ENCODE peak calls at places on chromosome 3, in six cellular contexts. One of them, this sample, is unnamed.

GRCh38 chr3:52246728-52247454 is 1.3 kb downstream of the PPM1M start:
- DNase-seq in globus pallidus: no peak
- DNase-seq in NCI-H69: no peak
- DNase-seq in breast epithelium: no peak
- DNase-seq in WTC11: no peak
- DNase-seq in left lung: peak
- DNase-seq in this sample: no peak

GRCh38 chr3:148861277-148861869 is 3.7 kb upstream of the CPA3 start:
- DNase-seq in globus pallidus: peak
- DNase-seq in NCI-H69: peak
- DNase-seq in breast epithelium: no peak
- DNase-seq in WTC11: no peak
- DNase-seq in left lung: no peak
- DNase-seq in this sample: peak

GRCh38 chr3:97763586-97764148 is 891 bp upstream of the ARL6 start:
- DNase-seq in globus pallidus: no peak
- DNase-seq in NCI-H69: peak
- DNase-seq in breast epithelium: no peak
- DNase-seq in WTC11: peak
- DNase-seq in left lung: no peak
- DNase-seq in this sample: peak

GRCh38 chr3:129560269-129560787 is 17.4 kb downstream of the H1-8 start:
- DNase-seq in globus pallidus: no peak
- DNase-seq in NCI-H69: no peak
- DNase-seq in breast epithelium: no peak
- DNase-seq in WTC11: no peak
- DNase-seq in left lung: no peak
- DNase-seq in this sample: peak

GRCh38 chr3:89565098-89565497 is 457.7 kb downstream of the EPHA3 start:
- DNase-seq in globus pallidus: no peak
- DNase-seq in NCI-H69: no peak
- DNase-seq in breast epithelium: no peak
- DNase-seq in WTC11: no peak
- DNase-seq in left lung: no peak
- DNase-seq in this sample: no peak

GRCh38 chr3:122606330-122606729 is 28.9 kb downstream of the PARP15 start:
- DNase-seq in globus pallidus: no peak
- DNase-seq in NCI-H69: no peak
- DNase-seq in breast epithelium: no peak
- DNase-seq in WTC11: no peak
- DNase-seq in left lung: no peak
- DNase-seq in this sample: no peak

GRCh38 chr3:78725703-78726246 is 1042.0 kb downstream of the ROBO1 start:
- DNase-seq in globus pallidus: peak
- DNase-seq in NCI-H69: peak
- DNase-seq in breast epithelium: no peak
- DNase-seq in WTC11: no peak
- DNase-seq in left lung: no peak
- DNase-seq in this sample: no peak

GRCh38 chr3:172698650-172699049 is 12.2 kb downstream of the NCEH1 start:
- DNase-seq in globus pallidus: no peak
- DNase-seq in NCI-H69: no peak
- DNase-seq in breast epithelium: no peak
- DNase-seq in WTC11: no peak
- DNase-seq in left lung: peak
- DNase-seq in this sample: no peak

GRCh38 chr3:187669675-187670504 is at the start of gene SST:
- DNase-seq in globus pallidus: no peak
- DNase-seq in NCI-H69: no peak
- DNase-seq in breast epithelium: no peak
- DNase-seq in WTC11: peak
- DNase-seq in left lung: peak
- DNase-seq in this sample: peak

GRCh38 chr3:147613710-147614109 is 204.5 kb downstream of the ZIC1 start:
- DNase-seq in globus pallidus: no peak
- DNase-seq in NCI-H69: no peak
- DNase-seq in breast epithelium: no peak
- DNase-seq in WTC11: no peak
- DNase-seq in left lung: no peak
- DNase-seq in this sample: peak

GRCh38 chr3:197007953-197008352 is 21.7 kb downstream of the MELTF start:
- DNase-seq in globus pallidus: no peak
- DNase-seq in NCI-H69: no peak
- DNase-seq in breast epithelium: no peak
- DNase-seq in WTC11: no peak
- DNase-seq in left lung: no peak
- DNase-seq in this sample: no peak

This sample was measured in left kidney.